ENCODE peak calls at places on chromosomes 16 and 17, in ten cellular contexts. P is IMR-90, C is colonic mucosa, A is Panc1, L is mammary epithelial cell, F is activated B cell treated with CpG ODN at 0.5 μM for 24 hours, Y is RWPE1, J is cardiac muscle cell, B is sigmoid colon, Z is endothelial cell. R is an unnamed sample.

GRCh38 chr17:7190276-7190917 is 11.2 kb upstream of the ASGR1 start:
- DNase-seq in A (no peak), Z (no peak), F (no peak), J (no peak), B (no peak), P (no peak), Y (no peak), C (no peak), L (no peak), R (no peak)

GRCh38 chr17:7132511-7133094 is 18.0 kb upstream of the ASGR2 start:
- DNase-seq in Y (no peak), Z (peak; percentile 69), B (no peak), F (peak; percentile 37), C (no peak), P (no peak), J (peak; percentile 40), A (no peak), L (no peak), R (no peak)

GRCh38 chr17:57138956-57139576 is 54.0 kb downstream of the AKAP1 start:
- DNase-seq in Y (no peak), A (no peak), Z (no peak), J (no peak), C (no peak), F (no peak), L (no peak), P (peak; percentile 22), B (no peak), R (peak; percentile 31)

GRCh38 chr17:58870747-58871146 is 115.1 kb downstream of the PPM1E start:
- DNase-seq in Z (no peak), J (peak; percentile 2), L (no peak), P (no peak), F (no peak), Y (no peak), A (no peak), C (no peak), B (no peak), R (peak; percentile 16)

GRCh38 chr16:58428621-58429557 is 36.6 kb downstream of the GINS3 start:
- DNase-seq in Z (no peak), F (no peak), L (no peak), J (no peak), C (no peak), B (no peak), A (no peak), Y (no peak), P (no peak), R (no peak)

GRCh38 chr17:43988301-43988700 is 16.1 kb upstream of the NAGS start:
- DNase-seq in C (no peak), P (no peak), Y (no peak), Z (no peak), J (no peak), B (no peak), A (no peak), L (no peak), F (no peak), R (no peak)

GRCh38 chr17:68621065-68621464 is 19.9 kb upstream of the FAM20A start:
- DNase-seq in A (no peak), F (no peak), C (no peak), B (no peak), Z (no peak), Y (no peak), L (no peak), P (no peak), J (no peak), R (no peak)

GRCh38 chr17:19753049-19753444 is 4.9 kb upstream of the ALDH3A1 start:
- DNase-seq in Z (no peak), J (peak; percentile 73), L (peak; percentile 96), Y (peak; percentile 95), B (peak; percentile 90), F (no peak), P (peak; percentile 60), C (peak; percentile 57), A (peak; percentile 61), R (peak; percentile 97)

GRCh38 chr17:2237521-2237921 is 66.1 kb downstream of the SMG6 start:
- DNase-seq in P (no peak), Y (no peak), J (peak; percentile 77), A (no peak), C (no peak), F (no peak), L (peak; percentile 24), Z (no peak), B (no peak), R (peak; percentile 46)

GRCh38 chr17:81621494-81622230 is 15.2 kb downstream of the NPLOC4 start:
- DNase-seq in L (no peak), J (no peak), Z (no peak), P (no peak), Y (no peak), B (no peak), F (no peak), C (no peak), A (no peak), R (no peak)

GRCh38 chr17:34365340-34365739 is 2.3 kb upstream of the CCL1 start:
- DNase-seq in B (no peak), F (no peak), P (no peak), C (no peak), Z (no peak), A (no peak), L (no peak), Y (no peak), J (no peak), R (no peak)

DNA sequence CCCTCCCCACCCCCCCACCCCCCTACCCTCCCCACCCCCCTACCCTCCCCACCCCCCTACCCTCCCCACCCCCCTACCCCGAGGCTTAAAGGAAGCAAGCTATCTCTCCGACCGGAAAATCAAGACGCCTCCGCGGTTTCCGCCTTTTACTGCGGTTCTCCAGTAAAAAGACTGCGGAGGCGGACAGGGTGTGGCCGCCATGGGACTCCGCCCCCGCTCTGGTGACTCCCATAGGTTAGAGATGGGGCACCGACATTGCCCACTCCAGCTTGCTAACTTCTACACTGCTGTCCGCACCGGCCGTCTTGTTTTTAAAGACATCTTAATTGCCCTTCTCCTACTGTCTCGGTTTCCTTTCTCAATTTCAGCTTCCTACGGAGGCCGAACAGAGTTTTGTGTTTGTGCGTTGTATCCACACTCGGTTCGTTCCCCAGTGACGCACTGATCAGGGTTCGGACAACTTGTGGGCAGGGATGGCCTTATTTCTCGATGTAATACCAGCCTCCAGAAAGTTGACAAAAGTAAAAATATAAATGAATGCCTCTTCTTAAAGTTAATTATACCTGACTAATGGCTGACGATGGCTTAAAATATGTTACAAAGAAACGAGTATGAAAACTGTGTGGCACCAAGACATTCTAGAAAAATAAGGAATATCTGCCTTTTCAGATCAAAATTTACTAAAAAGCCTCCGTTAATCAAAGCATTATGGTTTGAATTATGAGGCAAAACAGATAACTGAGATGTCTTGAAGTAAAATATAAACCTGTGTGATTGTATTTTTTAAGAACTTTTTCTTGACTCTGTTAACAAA is 1.1 kb upstream of the ZNF200 start:
- DNase-seq in F (no peak), A (no peak), C (peak; percentile 29), P (no peak), J (peak; percentile 39), Y (no peak), B (peak; percentile 70), L (peak; percentile 26), Z (peak; percentile 8), R (peak; percentile 33)
- TF ChIP-seq CTCF in F (no peak), A (no peak), C (no peak), P (no peak), J (no peak), Y (no peak), B (no peak), L (no peak), Z (no peak), R (no peak)

GRCh38 chr17:42403150-42403549 is 14.9 kb upstream of the STAT3 start:
- DNase-seq in C (peak; percentile 47), B (no peak), L (no peak), A (no peak), Y (no peak), J (no peak), P (no peak), F (no peak), Z (no peak), R (no peak)
- TF ChIP-seq CTCF in C (no peak), B (no peak), L (no peak), A (peak; percentile 29), Y (no peak), J (peak; percentile 18), P (peak; percentile 26), F (no peak), Z (no peak), R (no peak)

DNA sequence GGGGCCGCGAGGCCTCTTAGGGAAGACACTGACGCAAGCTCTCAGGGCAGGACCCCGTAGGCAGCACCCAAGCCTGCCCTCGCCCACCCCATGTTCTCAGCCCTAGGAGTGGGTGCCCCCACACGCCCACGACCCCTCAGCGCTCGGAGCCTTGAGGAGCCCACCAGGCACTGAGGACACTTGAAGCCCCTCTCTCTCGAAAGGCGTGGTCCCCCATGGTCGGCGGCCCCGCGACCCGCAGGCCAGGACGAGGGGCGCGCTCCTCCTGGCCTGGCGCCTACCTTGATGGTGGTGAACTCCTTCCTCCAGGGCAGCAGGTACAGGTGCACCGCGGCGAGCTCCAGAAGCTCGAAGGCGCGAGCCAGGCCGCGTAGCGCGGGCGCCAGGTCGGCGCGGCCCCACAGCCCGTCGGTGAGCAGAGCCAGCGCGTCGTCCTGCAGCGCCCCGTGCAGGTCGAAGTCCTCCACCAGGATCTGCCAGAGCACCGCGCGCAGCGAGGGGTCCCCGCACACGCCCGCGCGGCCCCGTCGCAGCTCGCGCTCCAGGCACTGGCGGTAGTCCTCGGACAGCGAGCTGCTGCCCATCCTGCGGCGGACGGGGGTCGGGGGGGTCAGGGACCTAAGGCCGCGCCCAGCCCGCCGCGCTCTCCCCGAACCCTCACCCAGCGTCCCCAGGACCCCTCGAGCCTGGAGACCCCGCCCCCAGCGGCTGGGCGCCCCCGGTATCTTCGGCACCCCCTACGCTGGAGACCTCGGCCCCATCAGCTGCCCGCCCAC is 668 bp downstream of the SPATA2L start:
- DNase-seq in Y (no peak), P (peak; percentile 24), A (no peak), Z (peak; percentile 60), B (no peak), C (peak; percentile 70), F (peak; percentile 46), J (peak; percentile 36), L (peak; percentile 69), R (peak; percentile 66)
- TF ChIP-seq CTCF in Y (no peak), P (peak; percentile 40), A (no peak), Z (no peak), B (no peak), C (no peak), F (no peak), J (peak; percentile 22), L (peak; percentile 44), R (peak; percentile 14)

GRCh38 chr17:37844977-37845293 is 79.3 kb upstream of the TBC1D3K start:
- DNase-seq in Y (no peak), A (no peak), P (no peak), J (no peak), B (no peak), F (no peak), Z (no peak), C (no peak), L (no peak), R (no peak)
- TF ChIP-seq CTCF in Y (peak; percentile 37), A (no peak), P (no peak), J (no peak), B (no peak), F (no peak), Z (no peak), C (peak; percentile 6), L (no peak), R (no peak)